ENCODE peak calls at places on chromosomes 5 and 9, in eight cellular contexts. E is lower lobe of right lung; S is Right ventricle myocardium superior; R is SK-N-SH treated with all-trans-retinoic acid at 6 μM for 48 hours; W is esophagus mucosa; V is GM23338; U is left cardiac atrium; J is effector memory CD8-positive, alpha-beta T cell. N is an unnamed sample.

GRCh38 chr9:114893622-114894021 is 36.8 kb downstream of the TNFSF8 start:
- ATAC-seq in R (no peak), W (no peak), E (no peak), U (no peak), S (no peak), J (no peak), V (no peak), N (peak)

GRCh38 chr9:108634669-108635462 is 220.9 kb downstream of the ACTL7B start:
- ATAC-seq in E (no peak), J (no peak), R (no peak), S (no peak), W (peak), U (no peak), V (no peak), N (no peak)

GRCh38 chr5:125219710-125220109 is 473.3 kb upstream of the ZNF608 start:
- ATAC-seq in E (no peak), J (no peak), V (no peak), W (no peak), S (no peak), R (no peak), U (no peak), N (no peak)

GRCh38 chr5:14809369-14810144 is 62.0 kb downstream of the ANKH start:
- ATAC-seq in S (peak), E (peak), V (no peak), R (peak), U (peak), W (peak), J (peak), N (peak)

GRCh38 chr5:123089971-123090640 is 1.1 kb downstream of the PRDM6 start:
- ATAC-seq in R (peak), U (peak), E (peak), V (peak), W (peak), J (no peak), S (peak), N (no peak)

GRCh38 chr9:38138276-38138675 is 69.2 kb upstream of the SHB start:
- ATAC-seq in U (no peak), J (no peak), W (no peak), S (no peak), E (peak), R (no peak), V (no peak), N (no peak)

GRCh38 chr5:139638090-139638735 is 9.9 kb upstream of the CXXC5 start:
- ATAC-seq in E (peak), U (peak), J (peak), R (peak), V (peak), W (peak), S (peak), N (no peak)

GRCh38 chr5:142757564-142757963 is 12.6 kb upstream of the ARHGAP26 start:
- ATAC-seq in V (no peak), J (peak), U (no peak), W (no peak), S (no peak), R (no peak), E (no peak), N (peak)

GRCh38 chr9:133406480-133407307 is 11.1 kb downstream of the REXO4 start:
- ATAC-seq in E (peak), S (peak), V (peak), U (peak), J (peak), W (peak), R (peak), N (peak)

GRCh38 chr9:14238044-14238443 is 75.9 kb downstream of the NFIB start:
- ATAC-seq in E (no peak), U (no peak), W (peak), J (no peak), R (peak), S (peak), V (peak), N (no peak)

GRCh38 chr5:34663771-34664496 is 7.8 kb downstream of the RAI14 start:
- ATAC-seq in W (no peak), U (no peak), S (no peak), E (no peak), J (no peak), R (no peak), V (no peak), N (no peak)

GRCh38 chr5:33894566-33894965 is 2.8 kb upstream of the ADAMTS12 start:
- ATAC-seq in S (no peak), J (no peak), W (no peak), V (no peak), R (no peak), E (no peak), U (no peak), N (no peak)

GRCh38 chr9:83544002-83544698 is 5.9 kb upstream of the FRMD3 start:
- ATAC-seq in W (peak), J (no peak), V (peak), E (peak), S (peak), U (peak), R (peak), N (peak)

GRCh38 chr5:75021229-75021628 is 31.1 kb downstream of the GCNT4 start:
- ATAC-seq in W (no peak), R (no peak), V (peak), U (no peak), S (no peak), J (no peak), E (no peak), N (no peak)

GRCh38 chr9:120655005-120655622 is 59.2 kb downstream of the MEGF9 start:
- ATAC-seq in S (no peak), J (no peak), W (peak), E (peak), V (no peak), U (no peak), R (peak), N (peak)

GRCh38 chr5:145056805-145057204 is 778.3 kb downstream of the PRELID2 start:
- ATAC-seq in J (no peak), S (no peak), E (no peak), V (no peak), R (peak), W (no peak), U (no peak), N (peak)

GRCh38 chr5:7742241-7742656 is 108.7 kb downstream of the CFAP90 start:
- ATAC-seq in J (no peak), E (no peak), S (no peak), R (no peak), V (no peak), U (no peak), W (peak), N (peak)

GRCh38 chr5:16561660-16562059 is 55.1 kb downstream of the RETREG1 start:
- ATAC-seq in R (no peak), W (no peak), V (no peak), S (no peak), J (no peak), U (no peak), E (no peak), N (no peak)

GRCh38 chr9:1759009-1759408 is 256.1 kb upstream of the SMARCA2 start:
- ATAC-seq in U (no peak), R (no peak), W (no peak), V (no peak), S (no peak), E (no peak), J (no peak), N (no peak)

GRCh38 chr5:97162045-97162444 is 19.6 kb upstream of the LIX1 start:
- ATAC-seq in E (peak), U (peak), W (peak), R (peak), V (peak), S (peak), J (peak), N (no peak)

GRCh38 chr5:10665799-10666198 is 95.2 kb downstream of the DAP start:
- ATAC-seq in R (no peak), J (no peak), U (no peak), E (no peak), S (no peak), V (no peak), W (no peak), N (no peak)

GRCh38 chr9:72812622-72813111 is 140.2 kb downstream of the ALDH1A1 start:
- ATAC-seq in R (no peak), U (peak), J (no peak), S (peak), W (no peak), V (no peak), E (no peak), N (no peak)

GRCh38 chr5:75214928-75215327 is 21.8 kb downstream of the ANKRD31 start:
- ATAC-seq in U (no peak), R (no peak), V (no peak), S (no peak), W (no peak), E (no peak), J (no peak), N (no peak)

GRCh38 chr5:119322312-119322947 is 33.4 kb upstream of the TNFAIP8 start:
- ATAC-seq in S (no peak), E (peak), R (no peak), W (no peak), J (no peak), U (no peak), V (peak), N (no peak)

GRCh38 chr5:42970636-42971559 is 69.2 kb downstream of the ANXA2R start:
- ATAC-seq in R (peak), W (peak), S (no peak), V (peak), J (no peak), U (no peak), E (no peak), N (no peak)

GRCh38 chr5:34034497-34035327 is 8.3 kb downstream of the C1QTNF3 start:
- ATAC-seq in W (no peak), S (no peak), V (no peak), J (no peak), U (no peak), R (no peak), E (no peak), N (no peak)

GRCh38 chr9:121185774-121186403 is 15.8 kb downstream of the RAB14 start:
- ATAC-seq in U (no peak), V (no peak), S (no peak), W (no peak), J (peak), E (peak), R (no peak), N (peak)

GRCh38 chr5:72510610-72511121 is 3.5 kb upstream of the ZNF366 start:
- ATAC-seq in E (no peak), R (peak), S (peak), U (peak), J (no peak), W (peak), V (no peak), N (no peak)

GRCh38 chr9:112288029-112288428 is 45.4 kb downstream of the PTBP3 start:
- ATAC-seq in U (no peak), W (peak), V (no peak), S (peak), E (peak), J (no peak), R (no peak), N (no peak)

GRCh38 chr5:149280124-149280523 is 8.5 kb downstream of the AFAP1L1 start:
- ATAC-seq in J (no peak), E (no peak), W (no peak), R (no peak), U (no peak), S (no peak), V (no peak), N (no peak)

GRCh38 chr9:14029811-14030210 is 284.1 kb downstream of the NFIB start:
- ATAC-seq in J (no peak), R (no peak), W (no peak), E (no peak), V (no peak), U (no peak), S (peak), N (no peak)

GRCh38 chr9:133533878-133534277 is 626 bp upstream of the ADAMTSL2 start:
- ATAC-seq in E (no peak), V (no peak), U (peak), W (no peak), S (peak), R (peak), J (no peak), N (no peak)

GRCh38 chr5:176633638-176634037 is 3.2 kb downstream of the EIF4E1B start:
- ATAC-seq in R (no peak), W (no peak), U (no peak), V (no peak), E (no peak), S (no peak), J (no peak), N (no peak)

GRCh38 chr5:6253281-6253680 is 125.1 kb downstream of the MED10 start:
- ATAC-seq in W (no peak), R (no peak), V (no peak), S (no peak), U (no peak), J (no peak), E (no peak), N (no peak)